ENCODE peak calls at places on chromosome 21, in four cellular contexts. W, J, C and Q are unnamed samples.

GRCh38 chr21:43859747-43860214 is 5.2 kb upstream of the AGPAT3 start:
- DNase-seq in W (no peak), J (no peak), C (no peak), Q (no peak)

GRCh38 chr21:14284439-14284838 is 68.5 kb downstream of the RBM11 start:
- DNase-seq in W (no peak), J (no peak), C (no peak), Q (no peak)

GRCh38 chr21:45858180-45858579 is 123.4 kb upstream of the COL6A1 start:
- DNase-seq in W (no peak), J (no peak), C (no peak), Q (no peak)

GRCh38 chr21:32347887-32348450 is 44.8 kb downstream of the URB1 start:
- DNase-seq in W (no peak), J (no peak), C (no peak), Q (no peak)

GRCh38 chr21:37658994-37659458 is 257.2 kb downstream of the KCNJ6 start:
- DNase-seq in W (no peak), J (peak; percentile 52), C (peak; percentile 60), Q (no peak)

GRCh38 chr21:46108827-46109226 is 10.9 kb downstream of the COL6A2 start:
- DNase-seq in W (no peak), J (no peak), C (no peak), Q (no peak)

GRCh38 chr21:36504067-36505058 is 24.4 kb upstream of the CLDN14 start:
- DNase-seq in W (no peak), J (peak; percentile 35), C (peak; percentile 13), Q (peak; percentile 44)

GRCh38 chr21:32306021-32306780 is 7.5 kb downstream of the MRAP start:
- DNase-seq in W (peak; percentile 80), J (no peak), C (no peak), Q (no peak)

GRCh38 chr21:46639489-46640386 is 4.3 kb downstream of the PRMT2 start:
- DNase-seq in W (no peak), J (peak; percentile 25), C (no peak), Q (peak; percentile 17)

GRCh38 chr21:34691396-34692032 is 22.7 kb downstream of the CLIC6 start:
- DNase-seq in W (no peak), J (no peak), C (no peak), Q (no peak)

GRCh38 chr21:35686156-35686555 is 374.2 kb downstream of the SETD4 start:
- DNase-seq in W (no peak), J (no peak), C (no peak), Q (no peak)

GRCh38 chr21:36839123-36839522 is 127.3 kb downstream of the HLCS start:
- DNase-seq in W (no peak), J (no peak), C (no peak), Q (no peak)

GRCh38 chr21:31900121-31900895 is 27.5 kb downstream of the HUNK start:
- DNase-seq in W (no peak), J (no peak), C (no peak), Q (no peak)

GRCh38 chr21:15659768-15660423 is 69.9 kb upstream of the USP25 start:
- DNase-seq in W (no peak), J (no peak), C (no peak), Q (no peak)

GRCh38 chr21:29376556-29376955 is 77.8 kb downstream of the BACH1 start:
- DNase-seq in W (no peak), J (peak; percentile 36), C (no peak), Q (no peak)

GRCh38 chr21:45004481-45005263 is 64.8 kb downstream of the SLX9 start:
- DNase-seq in W (no peak), J (no peak), C (no peak), Q (no peak)

GRCh38 chr21:17002628-17003027 is 510.2 kb upstream of the CXADR start:
- DNase-seq in W (no peak), J (no peak), C (no peak), Q (no peak)

GRCh38 chr21:17738171-17738953 is 80.8 kb downstream of the C21orf91 start:
- DNase-seq in W (no peak), J (no peak), C (no peak), Q (no peak)

GRCh38 chr21:35511298-35512162 is 462.4 kb upstream of the RUNX1 start:
- DNase-seq in W (no peak), J (no peak), C (peak; percentile 57), Q (no peak)

GRCh38 chr21:14632359-14632758 is 86.2 kb upstream of the SAMSN1 start:
- DNase-seq in W (no peak), J (no peak), C (no peak), Q (no peak)

GRCh38 chr21:14096172-14096571 is 114.6 kb downstream of the LIPI start:
- DNase-seq in W (no peak), J (no peak), C (no peak), Q (no peak)

GRCh38 chr21:45937721-45938452 is 43.7 kb upstream of the COL6A1 start:
- DNase-seq in W (no peak), J (no peak), C (no peak), Q (no peak)

GRCh38 chr21:44810829-44811228 is 7.0 kb downstream of the SUMO3 start:
- DNase-seq in W (no peak), J (no peak), C (no peak), Q (no peak)

GRCh38 chr21:41783476-41784150 is 16.8 kb upstream of the RIPK4 start:
- DNase-seq in W (no peak), J (peak; percentile 53), C (peak; percentile 76), Q (no peak)

GRCh38 chr21:38144193-38144592 is 112.6 kb upstream of the KCNJ15 start:
- DNase-seq in W (no peak), J (no peak), C (no peak), Q (no peak)

GRCh38 chr21:46634966-46635323 is 529 bp upstream of the PRMT2 start:
- DNase-seq in W (peak; percentile 90), J (peak; percentile 73), C (peak; percentile 69), Q (peak; percentile 55)

GRCh38 chr21:32570456-32570855 is 14.9 kb downstream of the TCP10L start:
- DNase-seq in W (no peak), J (no peak), C (no peak), Q (no peak)

GRCh38 chr21:28253971-28254370 is 738.7 kb downstream of the LTN1 start:
- DNase-seq in W (no peak), J (no peak), C (no peak), Q (no peak)

GRCh38 chr21:38806942-38807284 is 1.2 kb downstream of the ETS2 start:
- DNase-seq in W (no peak), J (no peak), C (no peak), Q (no peak)

GRCh38 chr21:17463441-17463840 is 49.4 kb upstream of the CXADR start:
- DNase-seq in W (no peak), J (peak; percentile 61), C (peak; percentile 46), Q (peak; percentile 4)